ENCODE peak calls at places on chromosomes 12 and 14, in seven cellular contexts. One of them, this sample, is unnamed.

GRCh38 chr12:63747553-63747952 is 32.2 kb upstream of the RXYLT1 start:
- DNase-seq in CD8-positive, alpha-beta T cell: no peak
- DNase-seq in HFF-Myc: no peak
- DNase-seq in testis: no peak
- DNase-seq in fibroblast of lung: no peak
- DNase-seq in neural crest cell: no peak
- DNase-seq in GM12878: no peak
- DNase-seq in this sample: no peak

GRCh38 chr12:9899209-9899608 is 17.9 kb downstream of the KLRF2 start:
- DNase-seq in CD8-positive, alpha-beta T cell: no peak
- DNase-seq in HFF-Myc: no peak
- DNase-seq in testis: no peak
- DNase-seq in fibroblast of lung: no peak
- DNase-seq in neural crest cell: no peak
- DNase-seq in GM12878: no peak
- DNase-seq in this sample: no peak

GRCh38 chr12:111758120-111758561 is 8.6 kb upstream of the ALDH2 start:
- DNase-seq in CD8-positive, alpha-beta T cell: no peak
- DNase-seq in HFF-Myc: no peak
- DNase-seq in testis: peak; percentile 52
- DNase-seq in fibroblast of lung: no peak
- DNase-seq in neural crest cell: no peak
- DNase-seq in GM12878: no peak
- DNase-seq in this sample: peak; percentile 55

GRCh38 chr12:99213047-99213446 is 434.5 kb upstream of the GARIN6 start:
- DNase-seq in CD8-positive, alpha-beta T cell: no peak
- DNase-seq in HFF-Myc: no peak
- DNase-seq in testis: no peak
- DNase-seq in fibroblast of lung: no peak
- DNase-seq in neural crest cell: no peak
- DNase-seq in GM12878: no peak
- DNase-seq in this sample: no peak

GRCh38 chr14:88189040-88189839 is 133.8 kb downstream of the KCNK10 start:
- DNase-seq in CD8-positive, alpha-beta T cell: peak; percentile 54
- DNase-seq in HFF-Myc: peak; percentile 70
- DNase-seq in testis: peak; percentile 96
- DNase-seq in fibroblast of lung: peak; percentile 87
- DNase-seq in neural crest cell: peak; percentile 83
- DNase-seq in GM12878: peak; percentile 25
- DNase-seq in this sample: no peak

GRCh38 chr12:93742086-93742934 is 65.1 kb downstream of the CRADD start:
- DNase-seq in CD8-positive, alpha-beta T cell: peak; percentile 66
- DNase-seq in HFF-Myc: peak; percentile 26
- DNase-seq in testis: peak; percentile 83
- DNase-seq in fibroblast of lung: peak; percentile 78
- DNase-seq in neural crest cell: peak; percentile 60
- DNase-seq in GM12878: no peak
- DNase-seq in this sample: peak; percentile 75

GRCh38 chr14:92356677-92357076 is 33.7 kb downstream of the SLC24A4 start:
- DNase-seq in CD8-positive, alpha-beta T cell: no peak
- DNase-seq in HFF-Myc: no peak
- DNase-seq in testis: no peak
- DNase-seq in fibroblast of lung: no peak
- DNase-seq in neural crest cell: no peak
- DNase-seq in GM12878: no peak
- DNase-seq in this sample: no peak

GRCh38 chr12:127284021-127284420 is 982.9 kb upstream of the TMEM132C start:
- DNase-seq in CD8-positive, alpha-beta T cell: no peak
- DNase-seq in HFF-Myc: no peak
- DNase-seq in testis: no peak
- DNase-seq in fibroblast of lung: peak; percentile 2
- DNase-seq in neural crest cell: no peak
- DNase-seq in GM12878: no peak
- DNase-seq in this sample: no peak

GRCh38 chr12:111404362-111405148 is 1.2 kb upstream of the SH2B3 start:
- DNase-seq in CD8-positive, alpha-beta T cell: no peak
- DNase-seq in HFF-Myc: no peak
- DNase-seq in testis: no peak
- DNase-seq in fibroblast of lung: peak; percentile 19
- DNase-seq in neural crest cell: no peak
- DNase-seq in GM12878: no peak
- DNase-seq in this sample: no peak

GRCh38 chr12:2531371-2531770 is 263.4 kb upstream of the FKBP4 start:
- DNase-seq in CD8-positive, alpha-beta T cell: no peak
- DNase-seq in HFF-Myc: no peak
- DNase-seq in testis: no peak
- DNase-seq in fibroblast of lung: no peak
- DNase-seq in neural crest cell: no peak
- DNase-seq in GM12878: no peak
- DNase-seq in this sample: no peak

GRCh38 chr14:103808403-103809001 is 38.9 kb downstream of the PPP1R13B start:
- DNase-seq in CD8-positive, alpha-beta T cell: peak; percentile 77
- DNase-seq in HFF-Myc: peak; percentile 39
- DNase-seq in testis: peak; percentile 82
- DNase-seq in fibroblast of lung: peak; percentile 78
- DNase-seq in neural crest cell: peak; percentile 72
- DNase-seq in GM12878: no peak
- DNase-seq in this sample: peak; percentile 66

DNA sequence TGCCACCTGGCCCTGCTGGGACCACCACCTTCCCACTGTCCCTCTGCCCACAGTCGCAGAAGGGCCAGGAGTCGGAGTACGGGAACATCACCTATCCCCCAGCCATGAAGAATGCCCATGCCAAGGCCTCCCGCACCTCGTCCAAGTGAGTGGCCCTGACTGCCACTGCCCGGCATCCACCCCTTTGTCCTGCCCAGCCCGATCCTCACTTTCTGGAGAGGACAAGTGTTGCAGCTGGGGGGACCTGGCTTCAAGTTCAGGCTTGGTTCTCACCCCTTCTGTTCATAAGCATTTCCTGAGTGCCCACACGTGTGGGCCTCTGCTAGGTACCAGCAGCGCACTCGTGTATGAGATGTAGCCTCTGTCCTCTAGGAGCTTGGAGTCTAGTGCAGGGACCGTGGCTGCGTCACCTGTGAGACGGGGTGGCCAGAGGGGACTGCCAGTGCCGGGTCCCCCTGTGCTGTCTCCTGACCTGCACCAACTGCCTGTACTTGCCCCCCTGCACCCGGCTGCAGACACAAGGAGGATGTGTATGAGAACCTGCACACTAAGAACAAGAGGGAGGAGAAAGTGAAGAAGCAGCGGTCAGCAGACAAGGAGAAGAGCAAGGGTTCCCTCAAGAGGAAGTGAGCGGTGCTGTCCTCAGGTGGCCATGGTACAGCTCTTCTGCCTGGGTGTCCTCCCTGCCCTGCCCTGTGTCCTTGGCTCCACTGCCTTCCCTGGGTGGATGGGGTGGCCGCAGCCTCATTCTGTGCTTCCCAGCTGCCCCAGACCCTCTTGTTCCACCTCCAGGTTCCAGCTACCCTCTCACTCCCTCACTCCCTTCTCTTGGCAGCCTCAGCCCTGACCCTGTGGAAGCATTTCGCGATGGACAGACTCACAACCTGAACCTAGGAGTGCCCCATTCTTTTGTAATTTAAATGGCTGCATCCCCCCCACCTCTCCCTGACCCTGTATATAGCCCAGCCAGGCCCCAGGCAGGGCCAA is 9.4 kb downstream of the PTPN6 start:
- DNase-seq in CD8-positive, alpha-beta T cell: peak; percentile 61
- DNase-seq in HFF-Myc: no peak
- DNase-seq in testis: peak; percentile 52
- DNase-seq in fibroblast of lung: peak; percentile 33
- DNase-seq in neural crest cell: no peak
- DNase-seq in GM12878: no peak
- DNase-seq in this sample: no peak
- TF ChIP-seq CTCF in CD8-positive, alpha-beta T cell: no peak
- TF ChIP-seq CTCF in HFF-Myc: peak; percentile 6
- TF ChIP-seq CTCF in testis: peak; percentile 1
- TF ChIP-seq CTCF in fibroblast of lung: no peak
- TF ChIP-seq CTCF in neural crest cell: no peak
- TF ChIP-seq CTCF in GM12878: peak; percentile 85
- TF ChIP-seq CTCF in this sample: no peak

GRCh38 chr14:21891921-21892320 is 218.3 kb upstream of the OR4E1 start:
- DNase-seq in CD8-positive, alpha-beta T cell: no peak
- DNase-seq in HFF-Myc: no peak
- DNase-seq in testis: no peak
- DNase-seq in fibroblast of lung: no peak
- DNase-seq in neural crest cell: no peak
- DNase-seq in GM12878: no peak
- DNase-seq in this sample: no peak

GRCh38 chr14:21894003-21894897 is 220.6 kb upstream of the OR4E1 start:
- DNase-seq in CD8-positive, alpha-beta T cell: peak; percentile 68
- DNase-seq in HFF-Myc: no peak
- DNase-seq in testis: peak; percentile 23
- DNase-seq in fibroblast of lung: no peak
- DNase-seq in neural crest cell: no peak
- DNase-seq in GM12878: no peak
- DNase-seq in this sample: no peak
- TF ChIP-seq CTCF in CD8-positive, alpha-beta T cell: peak; percentile 50
- TF ChIP-seq CTCF in HFF-Myc: no peak
- TF ChIP-seq CTCF in testis: no peak
- TF ChIP-seq CTCF in fibroblast of lung: no peak
- TF ChIP-seq CTCF in neural crest cell: peak; percentile 49
- TF ChIP-seq CTCF in GM12878: peak; percentile 17
- TF ChIP-seq CTCF in this sample: no peak

GRCh38 chr12:114396153-114396868 is 9.6 kb downstream of the TBX5 start:
- DNase-seq in CD8-positive, alpha-beta T cell: no peak
- DNase-seq in HFF-Myc: no peak
- DNase-seq in testis: no peak
- DNase-seq in fibroblast of lung: peak; percentile 66
- DNase-seq in neural crest cell: no peak
- DNase-seq in GM12878: no peak
- DNase-seq in this sample: no peak

GRCh38 chr12:114397978-114398881 is 7.7 kb downstream of the TBX5 start:
- DNase-seq in CD8-positive, alpha-beta T cell: no peak
- DNase-seq in HFF-Myc: no peak
- DNase-seq in testis: no peak
- DNase-seq in fibroblast of lung: peak; percentile 31
- DNase-seq in neural crest cell: no peak
- DNase-seq in GM12878: no peak
- DNase-seq in this sample: no peak

GRCh38 chr12:114395755-114396152 is 10.2 kb downstream of the TBX5 start:
- DNase-seq in CD8-positive, alpha-beta T cell: no peak
- DNase-seq in HFF-Myc: no peak
- DNase-seq in testis: no peak
- DNase-seq in fibroblast of lung: peak; percentile 81
- DNase-seq in neural crest cell: no peak
- DNase-seq in GM12878: no peak
- DNase-seq in this sample: no peak

GRCh38 chr12:114399664-114400211 is 6.2 kb downstream of the TBX5 start:
- DNase-seq in CD8-positive, alpha-beta T cell: no peak
- DNase-seq in HFF-Myc: peak; percentile 86
- DNase-seq in testis: no peak
- DNase-seq in fibroblast of lung: peak; percentile 95
- DNase-seq in neural crest cell: peak; percentile 32
- DNase-seq in GM12878: no peak
- DNase-seq in this sample: no peak

GRCh38 chr12:114396869-114397719 is 8.8 kb downstream of the TBX5 start:
- DNase-seq in CD8-positive, alpha-beta T cell: no peak
- DNase-seq in HFF-Myc: no peak
- DNase-seq in testis: no peak
- DNase-seq in fibroblast of lung: peak; percentile 42
- DNase-seq in neural crest cell: no peak
- DNase-seq in GM12878: no peak
- DNase-seq in this sample: no peak
- TF ChIP-seq CTCF in CD8-positive, alpha-beta T cell: no peak
- TF ChIP-seq CTCF in HFF-Myc: peak; percentile 25
- TF ChIP-seq CTCF in testis: no peak
- TF ChIP-seq CTCF in fibroblast of lung: no peak
- TF ChIP-seq CTCF in neural crest cell: no peak
- TF ChIP-seq CTCF in GM12878: no peak
- TF ChIP-seq CTCF in this sample: no peak

GRCh38 chr12:71639341-71639760 is 24.3 kb downstream of the ZFC3H1 start:
- DNase-seq in CD8-positive, alpha-beta T cell: no peak
- DNase-seq in HFF-Myc: peak; percentile 10
- DNase-seq in testis: no peak
- DNase-seq in fibroblast of lung: no peak
- DNase-seq in neural crest cell: no peak
- DNase-seq in GM12878: no peak
- DNase-seq in this sample: no peak
- TF ChIP-seq CTCF in CD8-positive, alpha-beta T cell: no peak
- TF ChIP-seq CTCF in HFF-Myc: peak; percentile 17
- TF ChIP-seq CTCF in testis: no peak
- TF ChIP-seq CTCF in fibroblast of lung: no peak
- TF ChIP-seq CTCF in neural crest cell: no peak
- TF ChIP-seq CTCF in GM12878: peak; percentile 23
- TF ChIP-seq CTCF in this sample: peak; percentile 13